ENCODE peak calls at places on chromosomes 16 and 17, in seven cellular contexts. O is heart left ventricle, J is A549, W is esophagus squamous epithelium, Q is IMR-90, E is GM12878, U is ovary. M is an unnamed sample.
A peak's percentile ranks its signal among the peaks of the same experiment; 100 is the strongest.

GRCh38 chr16:12329246-12329995 is 352.9 kb downstream of the SNX29 start:
- DNase-seq in O (no peak), J (no peak), W (no peak), Q (no peak), E (no peak), U (no peak), M (no peak)

GRCh38 chr17:41528959-41529353 is 848 bp upstream of the KRT19 start:
- DNase-seq in O (no peak), J (no peak), W (no peak), Q (no peak), E (no peak), U (no peak), M (no peak)

GRCh38 chr17:77692571-77693161 is 265.8 kb upstream of the TNRC6C start:
- DNase-seq in O (no peak), J (no peak), W (no peak), Q (peak; percentile 9), E (no peak), U (no peak), M (no peak)

GRCh38 chr16:66979011-66979717 is 9.2 kb upstream of the CES4A start:
- DNase-seq in O (peak; percentile 61), J (no peak), W (no peak), Q (no peak), E (no peak), U (no peak), M (no peak)

GRCh38 chr16:79721186-79721745 is 120.7 kb upstream of the MAF start:
- DNase-seq in O (no peak), J (no peak), W (no peak), Q (no peak), E (no peak), U (no peak), M (no peak)

GRCh38 chr16:88854306-88855111 is 2.2 kb downstream of the GALNS start:
- DNase-seq in O (no peak), J (no peak), W (no peak), Q (no peak), E (no peak), U (peak; percentile 34), M (no peak)

GRCh38 chr16:27174007-27174406 is 29.3 kb upstream of the KDM8 start:
- DNase-seq in O (no peak), J (no peak), W (no peak), Q (no peak), E (no peak), U (no peak), M (no peak)

GRCh38 chr17:67637901-67638641 is 79.7 kb upstream of the NOL11 start:
- DNase-seq in O (no peak), J (no peak), W (no peak), Q (no peak), E (no peak), U (no peak), M (no peak)

GRCh38 chr17:8963017-8963416 is 2.5 kb downstream of the PIK3R5 start:
- DNase-seq in O (no peak), J (no peak), W (no peak), Q (no peak), E (no peak), U (no peak), M (no peak)

GRCh38 chr17:78284146-78284545 is 52.7 kb downstream of the TMEM235 start:
- DNase-seq in O (no peak), J (no peak), W (no peak), Q (peak; percentile 63), E (no peak), U (no peak), M (no peak)

GRCh38 chr16:86949116-86949515 is 368.1 kb downstream of the C16orf95 start:
- DNase-seq in O (no peak), J (no peak), W (no peak), Q (no peak), E (no peak), U (no peak), M (no peak)

GRCh38 chr16:77359065-77359502 is 75.8 kb downstream of the ADAMTS18 start:
- DNase-seq in O (no peak), J (peak; percentile 64), W (no peak), Q (peak; percentile 0), E (no peak), U (no peak), M (no peak)

GRCh38 chr17:73341350-73342056 is 29.7 kb upstream of the CDC42EP4 start:
- DNase-seq in O (no peak), J (no peak), W (no peak), Q (no peak), E (no peak), U (no peak), M (no peak)

GRCh38 chr16:35525979-35526590 is 2066.7 kb downstream of the TP53TG3F start:
- DNase-seq in O (no peak), J (no peak), W (no peak), Q (no peak), E (no peak), U (no peak), M (no peak)

GRCh38 chr17:41917957-41918391 is 777 bp downstream of the ACLY start:
- DNase-seq in O (peak; percentile 68), J (no peak), W (no peak), Q (peak; percentile 31), E (no peak), U (peak; percentile 76), M (peak; percentile 36)

GRCh38 chr16:53457670-53458069 is 23.4 kb downstream of the RBL2 start:
- DNase-seq in O (no peak), J (no peak), W (no peak), Q (no peak), E (peak; percentile 92), U (no peak), M (no peak)

GRCh38 chr16:19745286-19746018 is 27.4 kb downstream of the IQCK start:
- DNase-seq in O (no peak), J (no peak), W (no peak), Q (peak; percentile 71), E (no peak), U (no peak), M (no peak)

GRCh38 chr16:29007865-29008593 is 23.2 kb downstream of the LAT start:
- DNase-seq in O (no peak), J (no peak), W (no peak), Q (peak; percentile 90), E (no peak), U (no peak), M (no peak)

GRCh38 chr16:21645261-21645721 is 7.1 kb downstream of the IGSF6 start:
- DNase-seq in O (no peak), J (no peak), W (no peak), Q (peak; percentile 43), E (peak; percentile 69), U (no peak), M (no peak)

GRCh38 chr16:84396537-84397008 is 28.2 kb downstream of the ATP2C2 start:
- DNase-seq in O (no peak), J (peak; percentile 77), W (no peak), Q (peak; percentile 5), E (no peak), U (no peak), M (no peak)

GRCh38 chr16:19502395-19503131 is 19.3 kb downstream of the GDE1 start:
- DNase-seq in O (peak; percentile 63), J (peak; percentile 71), W (peak; percentile 3), Q (peak; percentile 73), E (no peak), U (peak; percentile 40), M (no peak)

GRCh38 chr16:83994087-83994486 is 26.0 kb downstream of the NECAB2 start:
- DNase-seq in O (no peak), J (peak; percentile 75), W (no peak), Q (peak; percentile 95), E (no peak), U (no peak), M (no peak)

GRCh38 chr17:57498443-57498842 is 242.1 kb downstream of the MSI2 start:
- DNase-seq in O (no peak), J (no peak), W (no peak), Q (no peak), E (no peak), U (no peak), M (no peak)

GRCh38 chr17:7589204-7589868 is 558 bp downstream of the SOX15 start:
- DNase-seq in O (peak; percentile 88), J (no peak), W (no peak), Q (peak; percentile 83), E (no peak), U (peak; percentile 89), M (peak; percentile 56)

GRCh38 chr17:16820979-16821543 is 131.0 kb downstream of the CCDC144A start:
- DNase-seq in O (no peak), J (no peak), W (no peak), Q (no peak), E (no peak), U (no peak), M (no peak)

GRCh38 chr17:65535777-65536572 is 25.5 kb downstream of the AXIN2 start:
- DNase-seq in O (no peak), J (no peak), W (no peak), Q (peak; percentile 45), E (no peak), U (no peak), M (no peak)

GRCh38 chr17:65532491-65532890 is 29.0 kb downstream of the AXIN2 start:
- DNase-seq in O (no peak), J (no peak), W (no peak), Q (no peak), E (no peak), U (no peak), M (no peak)

GRCh38 chr17:65531508-65532431 is 29.7 kb downstream of the AXIN2 start:
- DNase-seq in O (peak; percentile 51), J (peak; percentile 46), W (no peak), Q (peak; percentile 67), E (no peak), U (peak; percentile 80), M (no peak)

GRCh38 chr17:65533056-65533745 is 28.2 kb downstream of the AXIN2 start:
- DNase-seq in O (no peak), J (no peak), W (no peak), Q (no peak), E (no peak), U (no peak), M (no peak)

GRCh38 chr17:65533855-65534457 is 27.5 kb downstream of the AXIN2 start:
- DNase-seq in O (no peak), J (no peak), W (no peak), Q (no peak), E (no peak), U (no peak), M (no peak)
- H3K4me1 ChIP-seq in O (peaks cover 17% of the 10 kb centered on the region), J (peaks cover 7% of the 10 kb centered on the region), W (peaks cover 23% of the 10 kb centered on the region), Q (peaks cover 26% of the 10 kb centered on the region), E (no peaks in the 10 kb centered on the region), U (peaks cover 24% of the 10 kb centered on the region), M (peaks cover 19% of the 10 kb centered on the region)

GRCh38 chr17:76240461-76241204 is at the start of gene RNF157:
- DNase-seq in O (peak; percentile 63), J (peak; percentile 81), W (no peak), Q (peak; percentile 48), E (no peak), U (peak; percentile 66), M (peak; percentile 74)
- TF ChIP-seq POLR2A in O (no peak), J (peak; percentile 33), W (no peak), Q (no peak), E (no peak), U (no peak), M (peak; percentile 78)

DNA sequence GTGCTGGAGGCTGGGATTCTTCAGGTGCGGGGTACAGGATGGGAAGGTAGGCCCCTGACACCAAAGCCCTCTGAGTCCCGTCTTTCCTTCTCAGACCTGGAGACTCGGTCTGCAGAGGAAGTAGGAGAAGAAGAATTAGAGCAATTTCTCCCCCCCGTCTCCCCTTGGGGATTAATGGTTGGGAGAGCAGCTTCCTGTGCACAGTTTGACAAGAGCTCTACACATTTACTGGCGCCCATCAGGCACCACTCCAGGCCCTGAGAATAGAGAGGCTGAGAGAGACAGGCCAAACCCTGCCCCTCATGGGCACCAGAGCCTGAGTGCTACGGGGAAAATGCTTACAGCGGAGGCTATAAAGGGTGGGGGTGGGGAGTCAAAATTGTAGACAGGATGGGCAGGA is 3.5 kb upstream of the C16orf74 start:
- DNase-seq in O (no peak), J (no peak), W (no peak), Q (no peak), E (no peak), U (no peak), M (no peak)
- H3K4me1 ChIP-seq in O (peaks cover 39% of the 10 kb centered on the region), J (peaks cover 19% of the 10 kb centered on the region), W (peaks cover 35% of the 10 kb centered on the region), Q (peaks cover 34% of the 10 kb centered on the region), E (peaks cover 80% of the 10 kb centered on the region), U (peaks cover 5% of the 10 kb centered on the region), M (peaks cover 6% of the 10 kb centered on the region)

GRCh38 chr17:15257316-15257925 is 7.7 kb downstream of the PMP22 start:
- DNase-seq in O (peak; percentile 89), J (peak; percentile 74), W (no peak), Q (peak; percentile 72), E (peak; percentile 19), U (peak; percentile 74), M (peak; percentile 86)
- TF ChIP-seq POLR2A in O (no peak), J (no peak), W (no peak), Q (no peak), E (no peak), U (no peak), M (no peak)

M was measured in gastrocnemius medialis.